ENCODE peak calls at places on chromosomes 11 and 22, in ten cellular contexts. I, L, Z, C, M, J, E, S, R and G are unnamed samples.

GRCh38 chr11:7485136-7485853 is at the start of gene OLFML1:
- DNase-seq in M (no peak), S (no peak), J (no peak), I (no peak), Z (no peak), L (peak; percentile 7), E (no peak), C (no peak), R (no peak), G (no peak)

GRCh38 chr11:74462009-74462408 is 5.3 kb downstream of the KCNE3 start:
- DNase-seq in L (peak; percentile 78), Z (no peak), I (no peak), E (no peak), S (no peak), R (no peak), C (no peak), M (no peak), J (no peak), G (no peak)

GRCh38 chr11:123518496-123519054 is 88.5 kb downstream of the GRAMD1B start:
- DNase-seq in M (no peak), E (no peak), Z (no peak), C (no peak), R (no peak), L (no peak), S (no peak), I (no peak), J (no peak), G (no peak)

GRCh38 chr22:40585205-40585778 is 51.2 kb downstream of the MRTFA start:
- DNase-seq in L (no peak), S (no peak), M (no peak), J (no peak), C (no peak), E (no peak), I (no peak), R (no peak), Z (no peak), G (no peak)

GRCh38 chr11:76248210-76248609 is 41.9 kb upstream of the WNT11 start:
- DNase-seq in Z (no peak), E (no peak), S (no peak), R (no peak), J (no peak), C (peak; percentile 53), L (no peak), I (no peak), M (no peak), G (no peak)

GRCh38 chr22:45911601-45912271 is 65.2 kb downstream of the WNT7B start:
- DNase-seq in E (peak; percentile 44), M (no peak), R (peak; percentile 92), J (no peak), Z (no peak), L (peak; percentile 26), I (no peak), C (peak; percentile 89), S (no peak), G (no peak)

GRCh38 chr11:67463680-67464410 is 5.2 kb downstream of the TMEM134 start:
- DNase-seq in M (no peak), E (no peak), L (no peak), Z (no peak), J (no peak), C (peak; percentile 96), I (no peak), R (peak; percentile 88), S (peak; percentile 77), G (no peak)

GRCh38 chr22:27213766-27214581 is 556.6 kb downstream of the MIAT start:
- DNase-seq in E (no peak), J (no peak), Z (no peak), I (no peak), R (no peak), M (no peak), L (peak; percentile 93), S (no peak), C (no peak), G (no peak)

GRCh38 chr11:1706634-1707400 is 9.8 kb downstream of the KRTAP5-6 start:
- DNase-seq in Z (no peak), S (peak; percentile 38), E (no peak), I (no peak), M (peak; percentile 33), R (no peak), L (peak; percentile 5), J (no peak), C (no peak), G (no peak)

GRCh38 chr22:46577361-46578249 is 40.2 kb upstream of the CELSR1 start:
- DNase-seq in J (peak; percentile 19), M (peak; percentile 47), I (no peak), E (no peak), S (no peak), L (no peak), R (no peak), C (no peak), Z (no peak), G (no peak)

GRCh38 chr11:97398246-97398645 is 1008.4 kb downstream of the JRKL start:
- DNase-seq in E (no peak), M (no peak), J (no peak), I (no peak), L (peak; percentile 0), R (no peak), Z (no peak), S (peak; percentile 70), C (no peak), G (no peak)

GRCh38 chr11:119722281-119722794 is 6.7 kb downstream of the NECTIN1 start:
- DNase-seq in M (no peak), C (peak; percentile 94), L (no peak), Z (no peak), E (peak; percentile 88), I (no peak), J (no peak), S (no peak), R (no peak), G (no peak)

GRCh38 chr11:650482-650881 is 13.4 kb downstream of the DRD4 start:
- DNase-seq in C (no peak), I (no peak), M (no peak), R (no peak), E (no peak), J (no peak), L (no peak), S (no peak), Z (no peak), G (no peak)

GRCh38 chr11:61472868-61473267 is 35.7 kb upstream of the LRRC10B start:
- DNase-seq in L (no peak), M (no peak), S (no peak), E (no peak), Z (no peak), J (no peak), I (no peak), R (no peak), C (no peak), G (no peak)

GRCh38 chr11:74002832-74003231 is 6.1 kb downstream of the UCP3 start:
- DNase-seq in S (no peak), J (no peak), R (no peak), E (no peak), C (no peak), L (no peak), M (no peak), I (no peak), Z (no peak), G (no peak)

GRCh38 chr11:70063121-70063520 is 15.0 kb upstream of the ANO1 start:
- DNase-seq in L (no peak), I (no peak), R (no peak), Z (no peak), E (no peak), S (no peak), M (no peak), J (no peak), C (no peak), G (no peak)

GRCh38 chr22:28976588-28976987 is 85.0 kb downstream of the C22orf31 start:
- DNase-seq in J (no peak), L (peak; percentile 67), C (no peak), E (no peak), R (peak; percentile 42), S (peak; percentile 78), I (no peak), M (no peak), Z (no peak), G (no peak)

GRCh38 chr11:62707277-62707771 is at the start of the genes BSCL2 and GNG3:
- DNase-seq in R (no peak), J (no peak), I (no peak), Z (no peak), L (no peak), C (peak; percentile 90), M (no peak), E (no peak), S (no peak), G (no peak)

GRCh38 chr11:132604446-132604845 is 927.9 kb downstream of the OPCML start:
- DNase-seq in C (no peak), L (peak; percentile 52), R (no peak), S (peak; percentile 68), J (no peak), M (no peak), I (no peak), E (no peak), Z (no peak), G (no peak)

GRCh38 chr11:1297576-1298473 is 11.6 kb downstream of the TOLLIP start:
- DNase-seq in C (no peak), J (no peak), R (no peak), S (no peak), E (no peak), M (peak; percentile 14), Z (no peak), L (no peak), I (no peak), G (no peak)

GRCh38 chr22:29149841-29150555 is 55.7 kb upstream of the EMID1 start:
- DNase-seq in J (no peak), C (no peak), S (no peak), L (no peak), Z (no peak), R (no peak), E (no peak), M (no peak), I (no peak), G (no peak)

GRCh38 chr22:26894766-26895485 is 237.5 kb downstream of the MIAT start:
- DNase-seq in Z (no peak), R (peak; percentile 83), E (peak; percentile 31), I (no peak), J (no peak), L (peak; percentile 92), S (peak; percentile 79), M (no peak), C (no peak), G (no peak)